ENCODE peak calls at places on chromosomes 3 and 15, in seven cellular contexts. W, R, P, I, C, J and B are unnamed samples.

GRCh38 chr3:170420307-170420821 is 1.7 kb downstream of the CLDN11 start:
- DNase-seq in W (no peak), R (no peak), P (no peak), I (no peak), C (no peak), J (no peak), B (no peak)

GRCh38 chr3:181700168-181701087 is 11.3 kb upstream of the SOX2 start:
- DNase-seq in W (peak), R (peak), P (peak), I (no peak), C (peak), J (peak), B (peak)

GRCh38 chr15:88375234-88375926 is 91.8 kb downstream of the MRPL46 start:
- DNase-seq in W (no peak), R (no peak), P (peak), I (no peak), C (no peak), J (no peak), B (no peak)

GRCh38 chr15:48059786-48060185 is 61.0 kb upstream of the SLC24A5 start:
- DNase-seq in W (no peak), R (no peak), P (no peak), I (no peak), C (no peak), J (peak), B (no peak)

GRCh38 chr15:73921257-73921890 is 4.9 kb upstream of the LOXL1 start:
- DNase-seq in W (no peak), R (no peak), P (no peak), I (no peak), C (no peak), J (no peak), B (no peak)

GRCh38 chr15:53586815-53587214 is 172.6 kb downstream of the WDR72 start:
- DNase-seq in W (peak), R (peak), P (peak), I (no peak), C (peak), J (no peak), B (peak)

GRCh38 chr3:124363451-124363850 is 366.8 kb upstream of the UMPS start:
- DNase-seq in W (no peak), R (no peak), P (peak), I (no peak), C (no peak), J (no peak), B (no peak)

GRCh38 chr3:160169139-160169830 is 55.9 kb upstream of the C3orf80 start:
- DNase-seq in W (no peak), R (no peak), P (peak), I (no peak), C (no peak), J (no peak), B (no peak)

GRCh38 chr3:36650271-36650671 is 114.1 kb downstream of the DCLK3 start:
- DNase-seq in W (no peak), R (no peak), P (no peak), I (no peak), C (no peak), J (no peak), B (no peak)

GRCh38 chr3:156600834-156601233 is 45.9 kb upstream of the SSR3 start:
- DNase-seq in W (no peak), R (no peak), P (no peak), I (no peak), C (no peak), J (no peak), B (no peak)

GRCh38 chr3:89098173-89098572 is 9.2 kb upstream of the EPHA3 start:
- DNase-seq in W (no peak), R (no peak), P (peak), I (no peak), C (no peak), J (no peak), B (no peak)

GRCh38 chr3:14460342-14461005 is 58.1 kb downstream of the SLC6A6 start:
- DNase-seq in W (peak), R (no peak), P (no peak), I (no peak), C (peak), J (peak), B (no peak)

GRCh38 chr3:170502297-170502696 is 83.6 kb downstream of the SLC7A14 start:
- DNase-seq in W (no peak), R (no peak), P (no peak), I (no peak), C (no peak), J (peak), B (no peak)

GRCh38 chr3:128413003-128413370 is 53.7 kb downstream of the DNAJB8 start:
- DNase-seq in W (no peak), R (no peak), P (no peak), I (no peak), C (no peak), J (no peak), B (no peak)
- TF ChIP-seq CTCF in W (no peak), R (no peak), P (no peak), I (no peak), C (no peak), J (no peak), B (no peak)

GRCh38 chr3:32395451-32395970 is 3.9 kb downstream of the CMTM7 start:
- DNase-seq in W (no peak), R (no peak), P (no peak), I (no peak), C (no peak), J (no peak), B (no peak)

GRCh38 chr3:32392530-32393302 is 1.1 kb downstream of the CMTM7 start:
- DNase-seq in W (no peak), R (peak), P (peak), I (no peak), C (peak), J (peak), B (peak)

GRCh38 chr3:32387512-32387911 is 4.1 kb upstream of the CMTM7 start:
- DNase-seq in W (no peak), R (no peak), P (no peak), I (no peak), C (no peak), J (no peak), B (no peak)

GRCh38 chr3:32391643-32392529 is at the start of gene CMTM7:
- DNase-seq in W (no peak), R (peak), P (peak), I (peak), C (peak), J (peak), B (peak)
- TF ChIP-seq CTCF in W (no peak), R (no peak), P (no peak), I (no peak), C (no peak), J (no peak), B (peak)

GRCh38 chr3:4780545-4780957 is 198.7 kb upstream of the BHLHE40 start:
- DNase-seq in W (no peak), R (no peak), P (no peak), I (no peak), C (no peak), J (no peak), B (no peak)
- TF ChIP-seq CTCF in W (no peak), R (no peak), P (no peak), I (no peak), C (no peak), J (no peak), B (no peak)

GRCh38 chr15:35290301-35290721 is 205.2 kb upstream of the NANOGP8 start:
- DNase-seq in W (no peak), R (peak), P (peak), I (no peak), C (no peak), J (no peak), B (no peak)

GRCh38 chr15:35288580-35288979 is 203.5 kb upstream of the NANOGP8 start:
- DNase-seq in W (no peak), R (peak), P (no peak), I (no peak), C (no peak), J (no peak), B (no peak)

GRCh38 chr15:35289029-35289617 is 204.0 kb upstream of the NANOGP8 start:
- DNase-seq in W (no peak), R (peak), P (peak), I (no peak), C (peak), J (no peak), B (peak)

GRCh38 chr15:35298509-35298908 is 213.4 kb upstream of the NANOGP8 start:
- DNase-seq in W (no peak), R (no peak), P (no peak), I (no peak), C (no peak), J (no peak), B (no peak)

DNA sequence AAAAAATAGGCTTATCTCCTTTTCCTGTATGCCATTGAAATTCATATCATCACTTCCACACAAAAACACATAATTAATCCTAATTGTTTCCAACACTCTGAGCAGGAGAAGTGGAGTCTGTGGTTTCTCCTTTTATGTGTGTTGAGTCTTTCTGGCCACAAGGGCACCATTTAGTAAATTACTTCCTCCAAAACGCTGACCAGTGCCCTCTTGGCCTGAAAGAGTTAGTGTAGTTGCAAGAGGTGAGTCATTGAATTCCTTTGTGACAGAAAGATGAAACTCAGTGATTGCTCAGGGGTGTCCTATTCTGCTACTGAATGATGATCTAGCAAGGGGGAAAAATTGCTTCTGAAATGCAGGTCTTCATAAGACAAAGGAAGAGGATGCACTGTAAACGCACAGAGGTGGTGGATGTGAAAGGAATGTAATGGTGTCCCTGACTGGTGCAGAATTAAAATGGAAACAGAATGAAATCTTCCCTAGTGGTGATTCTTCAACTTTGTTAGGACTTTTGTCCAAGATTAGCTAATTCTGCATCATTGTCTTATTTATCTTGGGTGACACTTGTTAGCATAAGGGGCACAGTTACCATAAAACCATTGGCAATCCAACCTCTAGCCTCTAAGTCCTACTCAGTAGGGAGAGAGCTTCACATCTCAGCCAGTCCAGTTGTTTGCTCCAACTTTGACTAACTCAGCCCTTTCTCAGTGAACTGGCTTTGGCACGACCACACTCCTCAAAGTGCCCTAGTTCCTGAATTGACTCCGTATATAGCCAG is 208.4 kb upstream of the NANOGP8 start:
- DNase-seq in W (no peak), R (no peak), P (peak), I (no peak), C (no peak), J (no peak), B (no peak)
- TF ChIP-seq CTCF in W (no peak), R (peak), P (peak), I (no peak), C (peak), J (peak), B (no peak)